ENCODE peak calls at places on chromosomes 1 and 21, in ten cellular contexts. G is AG09309; U is choroid plexus epithelial cell; H is mammary epithelial cell; W is brain microvascular endothelial cell; K is PC-3; Q is sigmoid colon; V is left ventricle myocardium inferior; T is CD8-positive, alpha-beta memory T cell; D is heart right ventricle. C is an unnamed sample.
A peak's percentile ranks its signal among the peaks of the same experiment; 100 is the strongest.

GRCh38 chr1:220786337-220787068 is at the start of gene MTARC1:
- DNase-seq in G (no peak), U (peak; percentile 14), H (no peak), W (no peak), K (peak; percentile 91), Q (peak; percentile 83), V (peak; percentile 83), T (no peak), D (peak; percentile 85), C (no peak)

GRCh38 chr1:24893431-24893830 is 36.6 kb downstream of the RUNX3 start:
- DNase-seq in G (no peak), U (no peak), H (no peak), W (no peak), K (no peak), Q (peak; percentile 22), V (no peak), T (no peak), D (no peak), C (peak; percentile 14)

GRCh38 chr1:8115031-8115768 is 89.1 kb upstream of the ERRFI1 start:
- DNase-seq in G (no peak), U (no peak), H (no peak), W (no peak), K (no peak), Q (no peak), V (no peak), T (no peak), D (no peak), C (no peak)

GRCh38 chr1:2266301-2266967 is 38.3 kb downstream of the SKI start:
- DNase-seq in G (no peak), U (no peak), H (no peak), W (no peak), K (no peak), Q (no peak), V (no peak), T (no peak), D (no peak), C (no peak)

GRCh38 chr1:46184920-46185658 is 8.8 kb upstream of the P3R3URF start:
- DNase-seq in G (no peak), U (no peak), H (no peak), W (no peak), K (no peak), Q (no peak), V (no peak), T (no peak), D (no peak), C (peak; percentile 58)

GRCh38 chr1:29822895-29823294 is 586.6 kb downstream of the PTPRU start:
- DNase-seq in G (no peak), U (no peak), H (no peak), W (no peak), K (no peak), Q (no peak), V (no peak), T (no peak), D (no peak), C (no peak)

GRCh38 chr1:22412932-22413727 is 38.5 kb upstream of the ZBTB40 start:
- DNase-seq in G (no peak), U (no peak), H (peak; percentile 33), W (peak; percentile 28), K (peak; percentile 43), Q (no peak), V (no peak), T (no peak), D (no peak), C (no peak)

GRCh38 chr1:61079276-61079897 is 3.0 kb upstream of the NFIA start:
- DNase-seq in G (no peak), U (no peak), H (no peak), W (no peak), K (peak; percentile 60), Q (no peak), V (no peak), T (no peak), D (no peak), C (no peak)

GRCh38 chr1:202283379-202283844 is 58.3 kb downstream of the UBE2T start:
- DNase-seq in G (peak; percentile 72), U (peak; percentile 43), H (peak; percentile 87), W (no peak), K (peak; percentile 90), Q (no peak), V (no peak), T (no peak), D (no peak), C (peak; percentile 5)

GRCh38 chr1:223846668-223847007 is 891 bp upstream of the TP53BP2 start:
- DNase-seq in G (no peak), U (no peak), H (no peak), W (no peak), K (peak; percentile 30), Q (no peak), V (no peak), T (no peak), D (peak; percentile 26), C (no peak)

DNA sequence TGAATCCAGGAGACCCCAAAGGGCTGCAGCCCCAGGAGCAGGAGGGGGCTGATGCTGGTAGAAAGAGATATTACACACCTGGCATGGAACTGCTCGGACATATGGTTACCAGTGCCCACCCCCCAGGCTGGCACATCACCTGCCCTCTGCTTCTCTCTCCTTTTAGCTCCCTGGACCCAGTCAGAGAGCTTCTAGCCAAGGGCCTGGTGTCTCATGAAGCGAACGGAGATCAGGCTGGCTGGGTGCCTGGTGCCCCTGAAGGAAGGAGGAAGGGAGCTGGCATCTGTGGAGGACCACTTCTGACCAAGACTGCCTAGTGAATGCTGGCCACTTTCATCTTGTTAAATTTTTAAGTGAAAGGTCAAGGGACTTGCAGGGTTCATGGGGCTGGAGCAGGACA is 53.1 kb downstream of the FOXO6 start:
- DNase-seq in G (no peak), U (no peak), H (no peak), W (no peak), K (no peak), Q (no peak), V (no peak), T (no peak), D (no peak), C (no peak)
- H3K4me3 ChIP-seq in G (no peak overlapping the region), U (no peak overlapping the region), H (no peak overlapping the region), W (no peak overlapping the region), K (no peak overlapping the region), Q (no peak overlapping the region), V (no peak overlapping the region), T (no peak overlapping the region), D (no peak overlapping the region), C (no peak overlapping the region)

DNA sequence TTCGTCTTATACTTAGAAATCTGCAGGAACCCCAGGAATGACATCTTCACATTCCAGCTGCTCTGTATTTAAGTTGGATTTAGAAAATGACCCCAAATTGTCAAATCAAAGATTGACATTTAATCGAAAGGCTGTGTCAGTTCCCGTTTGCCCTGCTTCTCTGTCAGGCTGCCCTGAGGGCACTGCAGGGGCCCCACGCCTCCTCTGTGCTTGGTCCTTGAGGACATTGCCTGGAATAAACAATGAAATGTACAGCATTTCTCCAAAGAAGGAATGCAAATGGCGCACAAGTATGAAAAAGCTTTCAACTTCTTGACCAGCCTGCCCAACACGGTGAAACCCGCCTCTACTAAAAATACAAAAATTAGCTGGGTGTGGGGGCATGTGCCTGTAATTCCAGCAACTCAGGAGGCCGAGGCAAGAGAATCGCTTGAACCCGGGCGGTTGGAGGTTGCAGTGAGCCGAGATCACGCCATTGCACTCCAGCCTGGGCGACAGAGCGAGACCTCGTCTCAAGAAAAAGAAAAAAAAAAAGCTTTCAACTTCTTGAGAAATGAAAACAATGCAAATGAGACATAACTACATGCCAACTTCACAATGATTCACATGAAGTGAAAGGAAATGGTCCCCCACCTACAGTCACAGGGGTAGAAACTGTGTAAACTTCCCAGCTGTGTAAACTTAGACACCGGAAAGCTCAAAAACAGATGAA is 3.0 kb downstream of the TMPRSS3 start:
- DNase-seq in G (no peak), U (peak; percentile 44), H (no peak), W (peak; percentile 46), K (peak; percentile 47), Q (no peak), V (no peak), T (no peak), D (no peak), C (peak; percentile 47)
- H3K4me3 ChIP-seq in G (no peak overlapping the region), U (no peak overlapping the region), H (no peak overlapping the region), W (no peak overlapping the region), K (no peak overlapping the region), Q (no peak overlapping the region), V (peak overlapping the region; percentile 19), T (no peak overlapping the region), D (no peak overlapping the region), C (peak overlapping the region; percentile 5)

GRCh38 chr1:234500269-234500668 is 21.3 kb upstream of the TARBP1 start:
- DNase-seq in G (no peak), U (no peak), H (peak; percentile 65), W (no peak), K (peak; percentile 54), Q (peak; percentile 78), V (no peak), T (no peak), D (no peak), C (no peak)
- H3K4me3 ChIP-seq in G (no peak overlapping the region), U (no peak overlapping the region), H (no peak overlapping the region), W (no peak overlapping the region), K (no peak overlapping the region), Q (no peak overlapping the region), V (peak overlapping the region; percentile 26), T (no peak overlapping the region), D (no peak overlapping the region), C (no peak overlapping the region)

DNA sequence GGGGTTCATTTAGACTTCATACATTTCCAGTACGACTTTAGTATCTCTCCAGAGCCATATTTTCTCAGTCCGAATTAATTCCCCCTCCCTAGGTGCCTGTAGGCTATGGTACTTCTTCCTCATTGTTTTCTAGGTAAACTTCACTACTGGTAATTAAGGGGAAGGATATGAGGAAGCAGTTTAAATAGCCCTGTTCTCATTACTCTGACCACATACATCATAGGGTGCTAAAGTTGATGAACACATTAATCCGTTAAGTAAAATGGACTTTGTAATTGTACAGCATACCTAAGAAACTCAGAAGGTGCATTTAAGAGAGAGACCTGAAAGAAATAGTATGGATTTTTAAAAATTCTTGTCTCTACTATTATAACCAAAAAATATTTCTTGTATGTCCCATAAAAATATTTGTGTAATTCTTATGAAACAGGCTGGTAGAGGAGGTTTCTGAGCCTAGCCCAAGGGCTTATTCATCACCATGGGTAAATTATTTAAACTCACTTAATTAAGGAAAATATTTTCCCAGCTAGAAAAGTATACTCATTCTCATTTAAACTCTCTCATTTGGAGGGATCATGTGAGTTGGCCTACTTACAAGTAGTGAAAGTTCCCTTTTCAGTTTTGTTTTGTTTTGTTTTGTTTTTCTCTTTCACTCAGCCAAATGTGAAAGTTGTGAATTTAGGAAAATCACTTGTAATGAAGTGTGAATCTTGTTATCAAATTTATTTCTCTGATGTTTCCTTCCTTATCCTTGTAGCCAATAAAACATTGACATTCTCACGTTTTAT is 2.0 kb downstream of the PRMT6 start:
- DNase-seq in G (no peak), U (no peak), H (no peak), W (no peak), K (no peak), Q (no peak), V (no peak), T (no peak), D (no peak), C (no peak)
- H3K4me3 ChIP-seq in G (no peak overlapping the region), U (no peak overlapping the region), H (peak overlapping the region; percentile 99), W (peak overlapping the region; percentile 96), K (peak overlapping the region; percentile 97), Q (no peak overlapping the region), V (peak overlapping the region; percentile 89), T (no peak overlapping the region), D (no peak overlapping the region), C (no peak overlapping the region)